ENCODE peak calls at places on chromosomes 5 and 9, in five cellular contexts. J is HepG2, C is K562, Q is GM23338, M is GM12878. E is an unnamed sample.
A peak's percentile ranks its signal among the peaks of the same experiment; 100 is the strongest.

GRCh38 chr9:21708225-21708624 is 94.2 kb upstream of the MTAP start:
- DNase-seq in J (no peak), C (no peak), Q (no peak), M (no peak), E (no peak)

GRCh38 chr5:87258507-87258906 is 9.2 kb upstream of the RASA1 start:
- DNase-seq in J (no peak), C (no peak), Q (no peak), M (no peak), E (no peak)

GRCh38 chr9:5626727-5627634 is 1.9 kb upstream of the RIC1 start:
- DNase-seq in J (no peak), C (peak; percentile 10), Q (no peak), M (peak; percentile 94), E (no peak)

GRCh38 chr5:141811287-141812155 is 66.7 kb downstream of the PCDH1 start:
- DNase-seq in J (peak; percentile 9), C (peak; percentile 81), Q (peak; percentile 95), M (no peak), E (no peak)

GRCh38 chr9:17063535-17064135 is 71.2 kb upstream of the CNTLN start:
- DNase-seq in J (peak; percentile 45), C (no peak), Q (peak; percentile 83), M (no peak), E (peak; percentile 23)

GRCh38 chr9:128007566-128008138 is 26.9 kb upstream of the EEIG1 start:
- DNase-seq in J (peak; percentile 45), C (peak; percentile 41), Q (no peak), M (peak; percentile 66), E (peak; percentile 89)

GRCh38 chr9:95901506-95901905 is 26.0 kb downstream of the ERCC6L2 start:
- DNase-seq in J (no peak), C (no peak), Q (no peak), M (no peak), E (no peak)

GRCh38 chr5:64784451-64785025 is 15.8 kb downstream of the CWC27 start:
- DNase-seq in J (peak; percentile 71), C (peak; percentile 33), Q (peak; percentile 88), M (peak; percentile 26), E (peak; percentile 83)

GRCh38 chr9:135443811-135444470 is 35.6 kb upstream of the PPP1R26 start:
- DNase-seq in J (no peak), C (no peak), Q (no peak), M (no peak), E (no peak)

GRCh38 chr9:12648921-12649320 is 44.3 kb upstream of the TYRP1 start:
- DNase-seq in J (no peak), C (no peak), Q (no peak), M (no peak), E (no peak)

GRCh38 chr5:168946363-168946762 is 354.6 kb downstream of the SLIT3 start:
- DNase-seq in J (no peak), C (no peak), Q (peak; percentile 75), M (no peak), E (no peak)

GRCh38 chr5:57754616-57755015 is 272.0 kb upstream of the ACTBL2 start:
- DNase-seq in J (no peak), C (no peak), Q (no peak), M (no peak), E (no peak)

GRCh38 chr9:1979815-1980367 is 35.3 kb upstream of the SMARCA2 start:
- DNase-seq in J (no peak), C (no peak), Q (no peak), M (peak; percentile 35), E (no peak)

GRCh38 chr5:66633754-66634153 is 37.6 kb downstream of the MAST4 start:
- DNase-seq in J (peak; percentile 25), C (no peak), Q (peak; percentile 48), M (no peak), E (no peak)

GRCh38 chr9:121440265-121440664 is 59.4 kb downstream of the GGTA1 start:
- DNase-seq in J (peak; percentile 39), C (peak; percentile 51), Q (peak; percentile 49), M (no peak), E (peak; percentile 70)

GRCh38 chr5:117713585-117714198 is 1139.1 kb upstream of the SEMA6A start:
- DNase-seq in J (no peak), C (no peak), Q (peak; percentile 16), M (no peak), E (no peak)

GRCh38 chr9:72954431-72955420 is 1.9 kb upstream of the ALDH1A1 start:
- DNase-seq in J (no peak), C (no peak), Q (no peak), M (no peak), E (peak; percentile 68)

GRCh38 chr9:91378695-91379127 is 17.0 kb upstream of the AUH start:
- DNase-seq in J (no peak), C (no peak), Q (no peak), M (no peak), E (no peak)

GRCh38 chr9:98488578-98489312 is 220.0 kb downstream of the GABBR2 start:
- DNase-seq in J (no peak), C (no peak), Q (peak; percentile 40), M (no peak), E (peak; percentile 26)

GRCh38 chr9:21689851-21690250 is 112.6 kb upstream of the MTAP start:
- DNase-seq in J (no peak), C (no peak), Q (no peak), M (no peak), E (no peak)

GRCh38 chr9:127583605-127584053 is 28.4 kb upstream of the STXBP1 start:
- DNase-seq in J (no peak), C (no peak), Q (no peak), M (no peak), E (no peak)

GRCh38 chr9:121230231-121230630 is 28.6 kb upstream of the RAB14 start:
- DNase-seq in J (no peak), C (no peak), Q (no peak), M (no peak), E (no peak)

GRCh38 chr5:87195104-87195581 is 72.5 kb upstream of the RASA1 start:
- DNase-seq in J (no peak), C (no peak), Q (no peak), M (peak; percentile 48), E (no peak)

GRCh38 chr9:129289883-129290282 is 111.8 kb upstream of the IER5L start:
- DNase-seq in J (no peak), C (no peak), Q (no peak), M (no peak), E (no peak)

GRCh38 chr9:18717751-18718150 is 243.8 kb downstream of the ADAMTSL1 start:
- DNase-seq in J (no peak), C (no peak), Q (no peak), M (no peak), E (no peak)

GRCh38 chr5:119655081-119655480 is 25.7 kb downstream of the FAM170A start:
- DNase-seq in J (no peak), C (no peak), Q (no peak), M (no peak), E (no peak)

GRCh38 chr5:121088341-121088740 is 624.2 kb downstream of the PRR16 start:
- DNase-seq in J (no peak), C (no peak), Q (no peak), M (no peak), E (no peak)

GRCh38 chr5:156815988-156816599 is 34.0 kb upstream of the PPP1R2B start:
- DNase-seq in J (peak; percentile 14), C (no peak), Q (peak; percentile 87), M (no peak), E (peak; percentile 50)

GRCh38 chr9:88322906-88323566 is 65.2 kb upstream of the SPIN1 start:
- DNase-seq in J (no peak), C (no peak), Q (no peak), M (no peak), E (no peak)

GRCh38 chr5:7794823-7795222 is 56.1 kb downstream of the CFAP90 start:
- DNase-seq in J (no peak), C (no peak), Q (no peak), M (peak; percentile 46), E (no peak)

GRCh38 chr5:7795311-7795710 is 55.6 kb downstream of the CFAP90 start:
- DNase-seq in J (no peak), C (no peak), Q (no peak), M (no peak), E (no peak)

GRCh38 chr5:7789567-7789966 is 61.4 kb downstream of the CFAP90 start:
- DNase-seq in J (no peak), C (no peak), Q (no peak), M (no peak), E (no peak)

GRCh38 chr5:7793861-7794260 is 57.1 kb downstream of the CFAP90 start:
- DNase-seq in J (no peak), C (no peak), Q (no peak), M (no peak), E (no peak)

DNA sequence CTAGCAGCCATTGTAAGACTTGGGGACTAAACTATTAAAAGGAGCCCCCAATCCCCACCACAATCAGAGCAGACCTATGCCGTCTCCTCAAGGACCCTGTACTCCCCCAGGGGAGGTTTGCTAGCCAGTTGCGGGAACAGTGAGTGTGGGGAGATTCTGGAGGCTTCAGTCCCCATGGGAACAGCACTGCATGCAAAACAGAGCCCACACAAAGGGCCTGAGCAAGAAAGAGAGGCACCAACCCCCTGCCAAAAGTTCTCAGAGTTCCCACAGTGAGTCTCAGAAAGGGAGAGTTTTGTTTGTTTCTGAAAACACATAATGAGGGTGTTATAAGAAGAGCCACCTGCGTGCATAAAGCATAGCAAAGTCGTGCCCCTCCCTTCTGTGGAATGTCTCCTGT is 56.6 kb downstream of the CFAP90 start:
- DNase-seq in J (no peak), C (no peak), Q (peak; percentile 43), M (peak; percentile 59), E (peak; percentile 4)
- TF ChIP-seq JUNB in J (no peak), C (no peak), Q (no peak), M (no peak), E (no peak)

GRCh38 chr5:867300-867699 is 16.5 kb upstream of the ZDHHC11 start:
- DNase-seq in J (no peak), C (peak; percentile 12), Q (peak; percentile 29), M (no peak), E (no peak)
- TF ChIP-seq JUNB in J (no peak), C (no peak), Q (no peak), M (no peak), E (no peak)

GRCh38 chr9:90219548-90220118 is 423.0 kb downstream of the DIRAS2 start:
- DNase-seq in J (peak; percentile 6), C (peak; percentile 14), Q (peak; percentile 75), M (no peak), E (peak; percentile 28)
- TF ChIP-seq JUNB in J (no peak), C (no peak), Q (no peak), M (no peak), E (no peak)

GRCh38 chr5:136153581-136154236 is 21.1 kb downstream of the SMAD5 start:
- DNase-seq in J (no peak), C (no peak), Q (no peak), M (no peak), E (no peak)

GRCh38 chr5:136145030-136145429 is 12.4 kb downstream of the SMAD5 start:
- DNase-seq in J (no peak), C (no peak), Q (no peak), M (no peak), E (no peak)

GRCh38 chr5:136147632-136148031 is 15.0 kb downstream of the SMAD5 start:
- DNase-seq in J (no peak), C (no peak), Q (no peak), M (no peak), E (no peak)

GRCh38 chr5:136146201-136146600 is 13.6 kb downstream of the SMAD5 start:
- DNase-seq in J (no peak), C (no peak), Q (no peak), M (no peak), E (no peak)

DNA sequence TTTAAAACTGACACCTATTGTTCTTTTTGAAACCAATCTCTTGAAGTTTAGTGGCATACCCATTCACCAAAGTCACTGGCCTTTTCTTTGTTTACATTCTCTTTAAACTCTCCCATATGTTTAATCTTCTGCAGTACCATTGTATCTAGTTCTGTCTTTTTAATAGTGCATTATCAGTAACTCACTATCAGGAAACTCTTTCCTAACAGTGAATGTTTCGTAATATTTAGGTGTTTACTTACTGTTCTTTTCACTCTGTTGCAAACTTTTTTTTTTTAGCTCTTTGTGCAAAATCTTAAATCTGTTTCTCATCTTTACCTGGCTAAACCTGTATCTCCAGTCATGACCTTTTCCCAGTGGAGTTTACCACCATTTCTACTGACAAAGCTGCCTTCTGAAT is 17.2 kb downstream of the SMAD5 start:
- DNase-seq in J (no peak), C (no peak), Q (no peak), M (no peak), E (no peak)
- TF ChIP-seq JUNB in J (no peak), C (no peak), Q (no peak), M (no peak), E (no peak)

E was measured in A549.